ENCODE peak calls at places on chromosomes 7 and 10, in eight cellular contexts. V is body of pancreas; E is CD8-positive, alpha-beta memory T cell; A is ovary; C is heart right ventricle; Y is Peyer's patch; G is aorta; O is colonic mucosa. P is an unnamed sample. For H3K4me1, the result is how much of the 10 kb centered on the place peaks cover.

GRCh38 chr10:34710391-34710751 is 104.7 kb downstream of the PARD3 start:
- DNase-seq in V (no peak), E (no peak), A (peak), C (no peak), Y (no peak), G (no peak), O (no peak), P (no peak)

GRCh38 chr7:143487566-143487965 is 9.9 kb downstream of the TAS2R41 start:
- DNase-seq in V (peak), E (no peak), A (no peak), C (peak), Y (peak), G (peak), O (peak), P (peak)

GRCh38 chr7:148397985-148398384 is 192.6 kb upstream of the C7orf33 start:
- DNase-seq in V (no peak), E (no peak), A (no peak), C (no peak), Y (no peak), G (no peak), O (no peak), P (no peak)

GRCh38 chr7:82264752-82265305 is 178.7 kb downstream of the CACNA2D1 start:
- DNase-seq in V (no peak), E (no peak), A (no peak), C (no peak), Y (no peak), G (no peak), O (no peak), P (no peak)

GRCh38 chr7:120028636-120029035 is 244.3 kb upstream of the KCND2 start:
- DNase-seq in V (no peak), E (no peak), A (no peak), C (no peak), Y (no peak), G (no peak), O (no peak), P (no peak)

GRCh38 chr7:36088553-36088952 is 64.5 kb upstream of the EEPD1 start:
- DNase-seq in V (no peak), E (no peak), A (no peak), C (no peak), Y (no peak), G (no peak), O (no peak), P (no peak)

GRCh38 chr10:109871476-109871875 is 51.8 kb downstream of the XPNPEP1 start:
- DNase-seq in V (no peak), E (no peak), A (no peak), C (no peak), Y (no peak), G (no peak), O (no peak), P (no peak)

GRCh38 chr7:111086532-111086931 is 4.4 kb upstream of the LRRN3 start:
- DNase-seq in V (no peak), E (no peak), A (no peak), C (no peak), Y (no peak), G (no peak), O (no peak), P (no peak)

GRCh38 chr7:100220833-100221718 is 1.3 kb downstream of the PVRIG start:
- DNase-seq in V (no peak), E (peak), A (no peak), C (no peak), Y (peak), G (peak), O (no peak), P (no peak)

GRCh38 chr7:101625076-101625914 is 3.8 kb downstream of the MYL10 start:
- DNase-seq in V (no peak), E (peak), A (no peak), C (no peak), Y (no peak), G (no peak), O (no peak), P (no peak)

GRCh38 chr7:93015193-93016084 is 102.3 kb downstream of the SAMD9 start:
- DNase-seq in V (no peak), E (no peak), A (no peak), C (no peak), Y (no peak), G (no peak), O (no peak), P (no peak)

GRCh38 chr7:135970682-135971365 is 6.3 kb downstream of the MTPN start:
- DNase-seq in V (no peak), E (no peak), A (no peak), C (no peak), Y (no peak), G (no peak), O (no peak), P (no peak)

GRCh38 chr7:41085244-41085643 is 617.6 kb downstream of the INHBA start:
- DNase-seq in V (no peak), E (no peak), A (no peak), C (no peak), Y (no peak), G (no peak), O (no peak), P (no peak)

GRCh38 chr10:101258179-101258885 is 29.1 kb upstream of the LBX1 start:
- DNase-seq in V (no peak), E (no peak), A (no peak), C (no peak), Y (no peak), G (no peak), O (no peak), P (no peak)

GRCh38 chr7:86776136-86776535 is 132.4 kb downstream of the GRM3 start:
- DNase-seq in V (peak), E (no peak), A (no peak), C (no peak), Y (no peak), G (no peak), O (no peak), P (no peak)

GRCh38 chr7:4091767-4092166 is 590.3 kb upstream of the FOXK1 start:
- DNase-seq in V (no peak), E (no peak), A (no peak), C (no peak), Y (no peak), G (no peak), O (no peak), P (no peak)

GRCh38 chr10:129877773-129878371 is 86.2 kb downstream of the EBF3 start:
- DNase-seq in V (no peak), E (no peak), A (no peak), C (no peak), Y (no peak), G (no peak), O (peak), P (no peak)

GRCh38 chr10:48494073-48494472 is 110.8 kb downstream of the ARHGAP22 start:
- DNase-seq in V (no peak), E (no peak), A (no peak), C (no peak), Y (peak), G (no peak), O (peak), P (no peak)

GRCh38 chr7:108463613-108464012 is 7.4 kb upstream of the NRCAM start:
- DNase-seq in V (no peak), E (no peak), A (no peak), C (no peak), Y (no peak), G (no peak), O (no peak), P (no peak)

GRCh38 chr7:76165106-76165972 is 36.4 kb upstream of the SRRM3 start:
- DNase-seq in V (no peak), E (no peak), A (no peak), C (no peak), Y (peak), G (no peak), O (no peak), P (no peak)

GRCh38 chr7:80182630-80183276 is 48.1 kb downstream of the GNAI1 start:
- DNase-seq in V (no peak), E (no peak), A (no peak), C (no peak), Y (no peak), G (no peak), O (no peak), P (no peak)
- H3K4me1 ChIP-seq in V (under half), E (under half), A (under half), C (under half), Y (under half), G (under half), O (under half), P (under half)

GRCh38 chr10:71474702-71475242 is 78.1 kb downstream of the CDH23 start:
- DNase-seq in V (no peak), E (no peak), A (no peak), C (no peak), Y (no peak), G (peak), O (no peak), P (no peak)
- H3K4me1 ChIP-seq in V (half or more), E (under half), A (under half), C (under half), Y (under half), G (under half), O (under half), P (under half)

GRCh38 chr7:140215281-140215680 is 38.5 kb upstream of the KDM7A start:
- DNase-seq in V (no peak), E (no peak), A (no peak), C (no peak), Y (no peak), G (no peak), O (no peak), P (no peak)

GRCh38 chr7:140213684-140214074 is 36.9 kb upstream of the KDM7A start:
- DNase-seq in V (no peak), E (no peak), A (no peak), C (no peak), Y (no peak), G (no peak), O (no peak), P (no peak)

GRCh38 chr7:140211698-140212097 is 34.9 kb upstream of the KDM7A start:
- DNase-seq in V (no peak), E (no peak), A (no peak), C (no peak), Y (no peak), G (no peak), O (no peak), P (no peak)

GRCh38 chr7:140212100-140212881 is 35.5 kb upstream of the KDM7A start:
- DNase-seq in V (no peak), E (no peak), A (no peak), C (no peak), Y (peak), G (no peak), O (peak), P (no peak)

GRCh38 chr7:140214075-140214684 is 37.4 kb upstream of the KDM7A start:
- DNase-seq in V (peak), E (no peak), A (no peak), C (no peak), Y (peak), G (peak), O (peak), P (no peak)
- H3K4me1 ChIP-seq in V (under half), E (under half), A (under half), C (under half), Y (under half), G (under half), O (under half), P (under half)

GRCh38 chr7:151083824-151084160 is 499 bp upstream of the TMUB1 start:
- DNase-seq in V (no peak), E (no peak), A (no peak), C (no peak), Y (no peak), G (no peak), O (no peak), P (no peak)
- H3K4me1 ChIP-seq in V (half or more), E (half or more), A (under half), C (half or more), Y (under half), G (under half), O (under half), P (under half)

P was measured in heart left ventricle.